ENCODE peak calls at places on chromosomes 5 and 9, in six cellular contexts. A is cardiac muscle cell, N is gastrocnemius medialis, R is upper lobe of right lung, E is osteoblast, D is ovary. L is an unnamed sample.

GRCh38 chr5:35811108-35811741 is 45.5 kb upstream of the IL7R start:
- DNase-seq in A (no peak), N (no peak), R (no peak), E (no peak), D (no peak), L (peak; percentile 13)

GRCh38 chr5:99032234-99033013 is 103.6 kb upstream of the CHD1 start:
- DNase-seq in A (peak; percentile 90), N (peak; percentile 36), R (no peak), E (peak; percentile 49), D (peak; percentile 52), L (peak; percentile 85)

GRCh38 chr5:64678400-64678799 is 11.9 kb upstream of the SHISAL2B start:
- DNase-seq in A (no peak), N (no peak), R (no peak), E (no peak), D (no peak), L (no peak)

GRCh38 chr5:173988554-173989431 is at the start of gene C5orf47:
- DNase-seq in A (no peak), N (no peak), R (no peak), E (no peak), D (no peak), L (no peak)

GRCh38 chr9:99114846-99115500 is 10.1 kb downstream of the TGFBR1 start:
- DNase-seq in A (no peak), N (no peak), R (no peak), E (no peak), D (no peak), L (no peak)

GRCh38 chr5:131163315-131164119 is 1.5 kb downstream of the HINT1 start:
- DNase-seq in A (peak; percentile 43), N (no peak), R (no peak), E (peak; percentile 92), D (no peak), L (peak; percentile 57)

GRCh38 chr5:137122075-137122474 is 377.1 kb downstream of the SPOCK1 start:
- DNase-seq in A (no peak), N (no peak), R (no peak), E (peak; percentile 80), D (no peak), L (peak; percentile 47)

GRCh38 chr9:122819791-122820489 is 8.4 kb downstream of the PDCL start:
- DNase-seq in A (peak; percentile 53), N (no peak), R (no peak), E (no peak), D (no peak), L (no peak)

GRCh38 chr9:137307255-137308101 is 5.4 kb upstream of the NRARP start:
- DNase-seq in A (no peak), N (no peak), R (peak; percentile 74), E (peak; percentile 82), D (peak; percentile 42), L (no peak)

GRCh38 chr5:153463806-153464205 is 26.7 kb upstream of the GRIA1 start:
- DNase-seq in A (no peak), N (no peak), R (no peak), E (no peak), D (no peak), L (peak; percentile 88)

GRCh38 chr5:58804331-58804730 is 221.5 kb downstream of the RAB3C start:
- DNase-seq in A (no peak), N (no peak), R (no peak), E (no peak), D (no peak), L (no peak)

GRCh38 chr5:172450861-172451695 is 3.2 kb downstream of the SH3PXD2B start:
- DNase-seq in A (peak; percentile 72), N (no peak), R (no peak), E (peak; percentile 76), D (peak; percentile 67), L (peak; percentile 70)

GRCh38 chr9:86176468-86176867 is 77.1 kb upstream of the GOLM1 start:
- DNase-seq in A (peak; percentile 17), N (no peak), R (no peak), E (peak; percentile 31), D (no peak), L (no peak)

GRCh38 chr9:91332476-91333231 is 29.1 kb downstream of the AUH start:
- DNase-seq in A (no peak), N (no peak), R (no peak), E (no peak), D (no peak), L (no peak)

GRCh38 chr5:14296533-14297331 is 153.6 kb downstream of the TRIO start:
- DNase-seq in A (no peak), N (peak; percentile 46), R (no peak), E (no peak), D (no peak), L (peak; percentile 63)

GRCh38 chr9:120292606-120293005 is 287.4 kb downstream of the CDK5RAP2 start:
- DNase-seq in A (no peak), N (no peak), R (no peak), E (no peak), D (no peak), L (no peak)

GRCh38 chr5:19928556-19929421 is 59.2 kb downstream of the CDH18 start:
- DNase-seq in A (peak; percentile 68), N (no peak), R (no peak), E (no peak), D (no peak), L (peak; percentile 90)

GRCh38 chr5:132190161-132190817 is 37.4 kb downstream of the P4HA2 start:
- DNase-seq in A (peak; percentile 79), N (no peak), R (no peak), E (peak; percentile 94), D (no peak), L (peak; percentile 82)

DNA sequence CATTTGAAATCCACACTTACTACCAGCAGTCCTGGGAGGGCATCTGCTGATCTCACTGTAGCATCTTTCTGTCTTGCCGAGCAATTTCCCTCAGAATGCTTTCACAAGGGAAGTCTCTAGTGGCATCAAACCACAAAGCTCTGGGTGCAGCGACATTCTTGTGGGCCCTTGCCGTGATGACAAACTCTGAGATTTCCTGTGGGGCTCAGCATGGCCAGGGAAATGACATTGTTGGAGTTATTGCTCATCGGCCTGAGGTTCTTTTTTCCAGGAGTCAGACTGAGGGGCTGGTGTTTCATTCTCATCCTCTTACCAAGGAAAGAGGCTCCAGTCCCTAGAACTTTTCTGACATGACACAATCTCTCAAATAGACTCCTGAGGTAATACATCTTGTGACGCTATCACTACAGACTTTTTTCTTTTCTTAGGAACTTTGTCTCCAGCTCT is 51.4 kb downstream of the PFDN1 start:
- DNase-seq in A (peak; percentile 74), N (no peak), R (no peak), E (peak; percentile 95), D (no peak), L (peak; percentile 96)
- H3K4me1 ChIP-seq in A (no peaks in the 10 kb centered on the region), N (peaks cover 67% of the 10 kb centered on the region), R (peaks cover 53% of the 10 kb centered on the region), E (peaks cover 30% of the 10 kb centered on the region), D (peaks cover 2% of the 10 kb centered on the region), L (peaks cover 42% of the 10 kb centered on the region)

GRCh38 chr9:15426019-15426418 is 3.3 kb downstream of the SNAPC3 start:
- DNase-seq in A (no peak), N (no peak), R (no peak), E (no peak), D (no peak), L (no peak)
- H3K4me1 ChIP-seq in A (peaks cover 11% of the 10 kb centered on the region), N (peaks cover 6% of the 10 kb centered on the region), R (peaks cover 27% of the 10 kb centered on the region), E (peaks cover 19% of the 10 kb centered on the region), D (peaks cover 3% of the 10 kb centered on the region), L (peaks cover 15% of the 10 kb centered on the region)

DNA sequence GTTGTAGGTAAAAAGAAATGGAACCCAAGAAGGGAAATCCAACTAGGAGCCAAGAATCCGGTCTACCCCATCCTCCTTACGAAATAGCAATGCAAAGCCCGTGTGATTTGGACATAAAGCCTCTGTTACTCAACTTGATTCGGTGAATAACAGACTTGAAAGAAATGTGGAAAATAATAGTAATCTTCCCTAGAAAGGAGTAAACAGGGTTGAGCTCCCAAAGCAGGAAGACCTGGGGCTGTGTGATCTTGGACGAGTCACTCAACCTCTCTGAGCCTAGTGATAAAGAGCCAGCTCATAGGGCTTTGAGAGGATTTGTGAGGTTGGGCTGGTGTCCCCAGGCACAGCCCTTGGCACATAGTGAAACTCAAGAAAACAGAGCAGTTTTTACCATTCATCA is 42.7 kb upstream of the IL17B start:
- DNase-seq in A (peak; percentile 75), N (no peak), R (no peak), E (peak; percentile 69), D (no peak), L (peak; percentile 78)
- H3K4me1 ChIP-seq in A (peaks cover 81% of the 10 kb centered on the region), N (peaks cover 9% of the 10 kb centered on the region), R (peaks cover 77% of the 10 kb centered on the region), E (peaks cover 69% of the 10 kb centered on the region), D (peaks cover 53% of the 10 kb centered on the region), L (peaks cover 29% of the 10 kb centered on the region)

GRCh38 chr9:121360975-121361374 is 9.1 kb downstream of the STOM start:
- DNase-seq in A (peak; percentile 77), N (no peak), R (no peak), E (no peak), D (no peak), L (peak; percentile 94)
- H3K4me1 ChIP-seq in A (peaks cover 38% of the 10 kb centered on the region), N (peaks cover 93% of the 10 kb centered on the region), R (peaks cover 99% of the 10 kb centered on the region), E (peaks cover 55% of the 10 kb centered on the region), D (peaks cover 4% of the 10 kb centered on the region), L (peaks cover 71% of the 10 kb centered on the region)

DNA sequence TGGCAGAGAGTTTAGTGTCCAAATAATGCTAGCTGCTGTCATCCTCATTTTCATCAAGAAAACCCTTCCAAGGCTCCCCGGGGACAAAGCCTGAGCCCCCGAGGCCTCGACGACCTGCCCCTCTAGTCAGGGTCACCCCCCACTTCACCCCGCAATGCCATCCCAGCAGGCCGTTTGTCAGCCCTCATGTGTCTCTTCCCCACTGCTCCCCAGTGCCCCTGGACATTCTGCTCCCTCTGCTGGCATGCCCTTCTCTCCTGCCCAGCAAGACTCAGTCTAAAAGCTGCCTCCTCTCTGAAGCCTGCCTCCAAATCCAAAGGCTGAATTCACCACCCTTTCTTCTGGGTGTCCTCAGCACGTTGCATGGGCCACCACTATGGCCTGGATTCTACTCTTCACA is 59.3 kb downstream of the PAX5 start:
- DNase-seq in A (no peak), N (no peak), R (peak; percentile 40), E (peak; percentile 43), D (no peak), L (no peak)
- H3K4me1 ChIP-seq in A (no peaks in the 10 kb centered on the region), N (no peaks in the 10 kb centered on the region), R (no peaks in the 10 kb centered on the region), E (no peaks in the 10 kb centered on the region), D (no peaks in the 10 kb centered on the region), L (no peaks in the 10 kb centered on the region)

GRCh38 chr5:907366-907765 is 14.7 kb downstream of the TRIP13 start:
- DNase-seq in A (no peak), N (no peak), R (no peak), E (no peak), D (no peak), L (no peak)

GRCh38 chr5:900781-901180 is 8.1 kb downstream of the TRIP13 start:
- DNase-seq in A (no peak), N (no peak), R (no peak), E (no peak), D (no peak), L (no peak)

GRCh38 chr5:905139-905642 is 12.5 kb downstream of the TRIP13 start:
- DNase-seq in A (no peak), N (no peak), R (no peak), E (no peak), D (no peak), L (no peak)

GRCh38 chr5:902129-902916 is 9.6 kb downstream of the TRIP13 start:
- DNase-seq in A (no peak), N (peak; percentile 8), R (no peak), E (no peak), D (no peak), L (no peak)

GRCh38 chr5:903756-904096 is 11.0 kb downstream of the TRIP13 start:
- DNase-seq in A (no peak), N (no peak), R (no peak), E (peak; percentile 61), D (no peak), L (no peak)
- H3K4me1 ChIP-seq in A (no peaks in the 10 kb centered on the region), N (no peaks in the 10 kb centered on the region), R (no peaks in the 10 kb centered on the region), E (no peaks in the 10 kb centered on the region), D (no peaks in the 10 kb centered on the region), L (no peaks in the 10 kb centered on the region)

GRCh38 chr5:176910161-176910560 is 11.0 kb upstream of the HK3 start:
- DNase-seq in A (no peak), N (no peak), R (no peak), E (no peak), D (no peak), L (no peak)
- H3K4me1 ChIP-seq in A (no peaks in the 10 kb centered on the region), N (no peaks in the 10 kb centered on the region), R (no peaks in the 10 kb centered on the region), E (no peaks in the 10 kb centered on the region), D (no peaks in the 10 kb centered on the region), L (no peaks in the 10 kb centered on the region)